ENCODE peak calls at places on chromosomes 11 and 22, in six cellular contexts. Y is fibroblast of lung, D is heart left ventricle, K is heart right ventricle, F is mucosa of descending colon, B is neural progenitor cell. G is an unnamed sample. For H3K4me1, the result is how much of the 10 kb centered on the place peaks cover.

GRCh38 chr11:10628506-10629236 is 60.2 kb upstream of the LYVE1 start:
- DNase-seq in F (no peak), Y (no peak), K (no peak), B (no peak), D (no peak), G (no peak)

GRCh38 chr22:26124991-26125725 is 44.1 kb upstream of the SEZ6L start:
- DNase-seq in D (no peak), B (peak), K (no peak), F (no peak), Y (no peak), G (no peak)

GRCh38 chr11:6397636-6398035 is 7.4 kb downstream of the SMPD1 start:
- DNase-seq in B (no peak), F (no peak), D (no peak), Y (no peak), K (no peak), G (no peak)

GRCh38 chr11:99585606-99586005 is 564.9 kb downstream of the CNTN5 start:
- DNase-seq in D (no peak), Y (no peak), B (no peak), F (no peak), K (no peak), G (no peak)

GRCh38 chr11:122085264-122085663 is 30.8 kb downstream of the BLID start:
- DNase-seq in B (no peak), K (no peak), F (no peak), D (no peak), Y (peak), G (no peak)

GRCh38 chr11:88523362-88524028 is 186.0 kb upstream of the CTSC start:
- DNase-seq in D (no peak), K (no peak), Y (no peak), B (no peak), F (no peak), G (no peak)

GRCh38 chr22:30947821-30948454 is 20.6 kb downstream of the MORC2 start:
- DNase-seq in D (no peak), B (peak), K (no peak), Y (peak), F (no peak), G (no peak)

GRCh38 chr11:74682731-74683278 is 48.4 kb downstream of the CHRDL2 start:
- DNase-seq in K (no peak), D (no peak), B (no peak), Y (no peak), F (no peak), G (no peak)

GRCh38 chr11:111347723-111348115 is 31.4 kb downstream of the POU2AF1 start:
- DNase-seq in Y (no peak), K (no peak), F (no peak), B (no peak), D (no peak), G (no peak)

GRCh38 chr22:20977019-20977418 is 5.1 kb upstream of the LZTR1 start:
- DNase-seq in D (no peak), B (no peak), Y (no peak), K (no peak), F (no peak), G (no peak)

GRCh38 chr11:3205261-3206127 is 13.1 kb downstream of the MRGPRG start:
- DNase-seq in Y (no peak), D (peak), K (no peak), B (no peak), F (no peak), G (no peak)

GRCh38 chr22:26443901-26444300 is 14.8 kb downstream of the ASPHD2 start:
- DNase-seq in B (no peak), K (no peak), D (no peak), Y (no peak), F (no peak), G (no peak)

GRCh38 chr11:126140932-126141291 is 70.5 kb downstream of the RPUSD4 start:
- DNase-seq in K (peak), Y (peak), D (no peak), B (no peak), F (peak), G (no peak)

GRCh38 chr11:5509803-5510202 is at the start of gene UBQLN3:
- DNase-seq in F (no peak), Y (no peak), K (no peak), B (no peak), D (no peak), G (no peak)

GRCh38 chr11:85758480-85759039 is 52.4 kb downstream of the SYTL2 start:
- DNase-seq in D (no peak), K (no peak), F (no peak), Y (no peak), B (no peak), G (no peak)

GRCh38 chr22:41447435-41448188 is 1.0 kb upstream of the TOB2 start:
- DNase-seq in F (peak), Y (peak), D (peak), B (peak), K (peak), G (peak)

GRCh38 chr11:61516675-61517516 is 8.3 kb downstream of the LRRC10B start:
- DNase-seq in B (peak), D (no peak), F (peak), K (no peak), Y (peak), G (peak)

GRCh38 chr22:17108256-17109112 is 12.7 kb downstream of the TMEM121B start:
- DNase-seq in D (no peak), K (no peak), F (no peak), B (no peak), Y (no peak), G (peak)

GRCh38 chr11:35717043-35717442 is 54.5 kb downstream of the TRIM44 start:
- DNase-seq in Y (no peak), F (no peak), B (peak), K (no peak), D (no peak), G (no peak)

GRCh38 chr11:123470862-123471261 is 40.8 kb downstream of the GRAMD1B start:
- DNase-seq in B (no peak), K (no peak), D (no peak), Y (no peak), F (no peak), G (no peak)

GRCh38 chr11:125448136-125448535 is 47.9 kb downstream of the FEZ1 start:
- DNase-seq in F (no peak), B (no peak), D (no peak), Y (peak), K (no peak), G (no peak)

GRCh38 chr22:19626042-19626560 is 88.2 kb upstream of the SEPTIN5 start:
- DNase-seq in K (no peak), D (no peak), Y (no peak), F (no peak), B (no peak), G (no peak)

GRCh38 chr22:37562049-37562784 is 1.9 kb downstream of the CDC42EP1 start:
- DNase-seq in B (no peak), Y (no peak), D (no peak), K (no peak), F (no peak), G (peak)

GRCh38 chr22:37559521-37559900 is 769 bp upstream of the CDC42EP1 start:
- DNase-seq in F (no peak), D (no peak), K (no peak), B (no peak), Y (no peak), G (no peak)

GRCh38 chr22:37559901-37560681 is at the start of gene CDC42EP1:
- DNase-seq in K (peak), Y (peak), F (peak), D (peak), B (peak), G (peak)

GRCh38 chr22:37561209-37562048 is 1.1 kb downstream of the CDC42EP1 start:
- DNase-seq in B (peak), D (peak), F (peak), Y (peak), K (peak), G (peak)

DNA sequence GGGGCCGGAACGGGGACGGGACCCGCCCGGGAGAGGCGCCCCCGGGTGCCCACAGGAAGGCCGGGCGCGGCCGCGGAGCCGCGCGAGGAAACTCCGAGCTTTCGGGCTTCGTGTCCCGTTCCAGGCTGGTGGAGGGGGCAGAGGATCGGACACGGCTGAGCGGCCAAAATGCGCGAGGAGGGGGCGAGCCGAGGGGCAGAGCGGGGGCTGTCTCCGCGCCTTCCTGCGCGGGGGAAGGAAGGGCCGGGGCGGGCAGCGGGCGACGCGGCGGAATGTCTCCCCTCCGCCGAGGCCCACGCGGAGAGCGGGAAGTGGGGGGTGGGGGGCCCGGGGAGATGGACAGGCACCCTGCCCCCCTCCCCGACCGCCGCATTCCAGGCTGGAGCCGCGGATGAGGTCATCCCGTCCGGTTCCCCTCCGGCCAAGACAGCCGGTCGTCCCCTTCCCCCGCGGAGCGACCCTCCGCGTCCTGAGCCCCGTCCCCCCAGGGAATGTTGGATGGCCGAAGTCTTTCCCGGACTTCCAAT is 465 bp downstream of the CDC42EP1 start:
- DNase-seq in B (peak), K (peak), D (peak), Y (peak), F (no peak), G (peak)
- H3K4me1 ChIP-seq in B (under half), K (half or more), D (half or more), Y (under half), F (under half), G (half or more)

DNA sequence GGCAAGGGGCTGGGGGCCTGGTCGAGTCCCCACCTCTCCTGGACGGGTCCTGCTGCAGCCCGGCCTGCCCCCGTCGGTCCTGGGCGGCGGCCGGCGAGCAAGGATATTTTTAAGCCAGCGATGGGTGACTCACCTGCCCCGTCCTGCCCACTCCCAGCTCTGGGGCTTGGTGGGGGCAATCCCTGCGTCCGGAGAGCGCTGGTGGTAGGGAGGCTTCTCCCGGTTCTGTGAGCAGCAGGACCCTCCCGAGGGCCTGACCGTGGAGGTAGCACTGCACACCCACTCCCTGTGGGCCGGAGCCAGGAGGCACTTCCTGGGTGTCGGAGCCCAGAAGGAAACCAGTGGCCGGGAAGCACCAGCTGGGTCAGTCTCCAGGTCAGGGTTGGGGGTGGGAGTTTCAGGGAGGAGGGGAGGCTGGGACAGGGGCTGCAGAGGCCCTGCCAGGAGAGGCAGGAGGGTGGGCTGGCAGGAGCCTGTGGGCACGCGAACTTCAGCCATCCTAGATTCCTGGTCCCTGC is 467 bp downstream of the EPS8L2 start:
- DNase-seq in D (no peak), K (no peak), B (no peak), F (no peak), Y (peak), G (peak)
- H3K4me1 ChIP-seq in D (under half), K (under half), B (under half), F (half or more), Y (under half), G (under half)

GRCh38 chr22:40209945-40210485 is 32.3 kb downstream of the TNRC6B start:
- DNase-seq in D (no peak), K (no peak), F (no peak), Y (no peak), B (no peak), G (no peak)
- H3K4me1 ChIP-seq in D (under half), K (half or more), F (under half), Y (under half), B (under half), G (under half)

GRCh38 chr11:11978098-11978637 is 30.3 kb downstream of the DKK3 start:
- DNase-seq in K (no peak), B (no peak), D (peak), Y (no peak), F (no peak), G (no peak)
- H3K4me1 ChIP-seq in K (half or more), B (under half), D (half or more), Y (half or more), F (under half), G (under half)

GRCh38 chr22:22952531-22953295 is 65.1 kb downstream of the IGLL5 start:
- DNase-seq in K (no peak), B (no peak), F (no peak), D (no peak), Y (no peak), G (no peak)

GRCh38 chr22:22951035-22951434 is 63.4 kb downstream of the IGLL5 start:
- DNase-seq in F (no peak), B (no peak), D (no peak), Y (no peak), K (no peak), G (no peak)

GRCh38 chr22:22945195-22945594 is 57.6 kb downstream of the IGLL5 start:
- DNase-seq in K (no peak), F (no peak), B (no peak), Y (no peak), D (no peak), G (no peak)

GRCh38 chr22:22949953-22950352 is 62.3 kb downstream of the IGLL5 start:
- DNase-seq in B (no peak), K (no peak), Y (no peak), D (no peak), F (no peak), G (no peak)

GRCh38 chr22:22948651-22949611 is 61.3 kb downstream of the IGLL5 start:
- DNase-seq in Y (peak), F (no peak), B (no peak), K (no peak), D (no peak), G (no peak)
- H3K4me1 ChIP-seq in Y (under half), F (under half), B (under half), K (under half), D (under half), G (under half)

GRCh38 chr11:96424693-96425092 is 34.9 kb downstream of the JRKL start:
- DNase-seq in Y (peak), D (no peak), F (no peak), K (no peak), B (no peak), G (no peak)
- H3K4me1 ChIP-seq in Y (under half), D (under half), F (under half), K (under half), B (under half), G (under half)

GRCh38 chr11:86955111-86955673 is at the start of gene FZD4:
- DNase-seq in D (peak), Y (peak), B (peak), K (peak), F (peak), G (peak)

GRCh38 chr11:86952221-86952875 is 2.8 kb downstream of the FZD4 start:
- DNase-seq in K (no peak), B (no peak), F (no peak), Y (no peak), D (no peak), G (no peak)

GRCh38 chr11:86951706-86952105 is 3.5 kb downstream of the FZD4 start:
- DNase-seq in B (no peak), Y (no peak), F (no peak), K (no peak), D (no peak), G (no peak)

GRCh38 chr11:86954288-86955110 is 696 bp downstream of the FZD4 start:
- DNase-seq in K (peak), D (peak), B (peak), F (peak), Y (no peak), G (peak)

DNA sequence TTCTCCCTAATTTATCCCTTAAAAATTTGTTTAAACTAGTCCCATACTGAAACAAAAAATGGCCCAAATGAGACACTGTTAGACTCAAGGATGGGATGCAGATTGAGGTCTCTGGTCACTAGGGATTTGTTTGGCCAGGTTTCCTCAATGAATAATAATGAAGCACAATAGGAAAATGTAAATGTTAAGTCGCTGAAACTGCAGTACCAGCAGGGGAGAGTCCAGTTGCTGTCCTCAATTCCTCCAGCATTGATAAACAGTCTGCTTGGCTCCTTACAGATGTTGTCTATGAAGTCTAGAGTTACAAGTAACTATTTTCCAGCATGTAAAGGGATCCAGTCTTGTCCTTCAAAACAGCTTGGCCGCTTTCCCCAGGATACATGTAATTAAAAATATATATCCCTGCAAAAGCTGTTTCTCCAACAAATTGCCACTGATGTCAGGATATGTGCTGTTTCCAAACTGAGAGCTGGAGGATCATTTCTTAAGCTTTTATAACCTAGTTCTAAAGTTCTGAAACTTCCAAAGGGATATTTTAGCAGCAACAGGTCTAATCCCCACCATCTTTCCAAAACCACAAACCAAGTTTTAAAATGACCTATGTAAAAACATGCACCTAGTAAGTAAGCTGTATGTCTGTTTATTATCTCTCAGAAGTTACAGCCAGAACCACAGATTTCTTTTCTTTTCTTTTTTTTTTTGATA is 2.1 kb downstream of the FZD4 start:
- DNase-seq in K (no peak), F (no peak), B (no peak), D (no peak), Y (peak), G (no peak)
- H3K4me1 ChIP-seq in K (half or more), F (under half), B (under half), D (under half), Y (under half), G (under half)

DNA sequence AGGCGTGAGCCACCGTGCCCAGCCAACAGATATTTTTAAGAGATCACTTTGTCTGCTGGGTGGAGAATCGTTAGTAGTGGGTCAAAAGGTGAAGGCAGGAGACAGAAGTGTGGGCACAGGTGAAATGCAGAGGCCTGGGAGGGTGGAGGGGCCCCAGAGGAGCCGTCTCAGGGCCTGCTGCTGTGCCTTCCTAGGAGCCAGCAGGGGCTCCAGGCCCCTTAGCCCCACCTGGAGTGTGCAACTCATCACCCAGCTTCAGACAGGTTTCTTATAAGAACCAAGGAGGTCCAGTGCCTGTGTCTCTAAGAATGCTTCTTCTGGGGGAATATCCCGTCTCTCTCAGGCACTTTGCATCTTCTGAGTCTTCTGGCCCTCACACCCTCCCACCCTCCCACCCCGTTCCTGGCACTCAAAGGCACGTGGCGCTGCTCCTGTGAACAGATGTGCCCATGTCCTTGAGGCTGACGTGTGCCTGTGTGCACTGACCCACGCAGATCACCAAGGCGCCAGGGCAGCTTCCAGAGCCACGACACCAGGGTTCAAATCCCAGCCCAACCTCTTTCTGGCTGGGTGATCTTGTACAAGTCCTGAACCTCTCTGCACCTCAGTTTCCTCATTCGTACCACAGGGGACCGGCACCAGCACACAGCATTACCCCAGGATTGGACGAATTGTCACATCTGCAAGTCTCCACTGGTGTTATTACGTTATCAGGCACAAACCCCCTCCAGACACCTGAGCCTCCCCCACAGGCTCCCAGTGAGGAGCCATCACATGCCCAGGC is 3.4 kb downstream of the ARSA start:
- DNase-seq in K (no peak), B (no peak), F (no peak), D (no peak), Y (no peak), G (no peak)
- H3K4me1 ChIP-seq in K (half or more), B (under half), F (under half), D (under half), Y (under half), G (under half)

DNA sequence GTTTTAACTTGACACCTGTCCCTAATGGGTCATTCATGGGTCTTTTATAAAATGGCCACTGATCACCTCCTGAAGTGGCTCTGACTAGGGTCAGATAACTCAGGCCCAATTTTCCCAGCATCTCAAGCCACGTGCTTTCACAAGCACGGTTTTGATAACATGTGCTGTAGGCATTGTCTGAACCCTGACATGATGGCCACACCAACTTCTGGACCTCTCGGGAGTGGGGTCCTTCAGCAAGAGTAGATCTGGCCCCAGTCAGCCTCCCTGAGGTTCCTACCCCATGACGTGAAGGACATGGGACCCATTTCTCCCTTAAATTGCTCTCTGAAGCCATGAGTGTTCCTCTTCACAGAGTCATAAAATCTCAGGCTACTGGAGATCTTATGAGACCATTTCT is 60.4 kb upstream of the CCND1 start:
- DNase-seq in D (no peak), K (no peak), B (no peak), F (no peak), Y (no peak), G (no peak)
- H3K4me1 ChIP-seq in D (under half), K (under half), B (under half), F (under half), Y (under half), G (under half)